ENCODE peak calls at places on chromosomes 5 and 9, in nine cellular contexts. H is amygdala; Z is NCI-H1092 treated with DMSO at 0.1 percent for 48 hours; M is lower lobe of right lung; D is M059J; F is NCI-H187 treated with DMSO at 0.1 percent for 48 hours; U is ACHN; A is effector memory CD8-positive, alpha-beta T cell; J is GM13977. O is an unnamed sample.

GRCh38 chr5:112885001-112885400 is 23.9 kb downstream of the SRP19 start:
- DNase-seq in H (peak), Z (no peak), M (no peak), D (no peak), F (no peak), U (no peak), A (no peak), J (no peak), O (peak)

GRCh38 chr9:122446819-122447484 is 30.8 kb downstream of the OR1J1 start:
- DNase-seq in H (no peak), Z (no peak), M (no peak), D (no peak), F (no peak), U (no peak), A (no peak), J (no peak), O (no peak)

GRCh38 chr5:73196201-73196600 is 23.2 kb downstream of the TMEM174 start:
- DNase-seq in H (no peak), Z (no peak), M (no peak), D (no peak), F (no peak), U (no peak), A (no peak), J (no peak), O (no peak)

GRCh38 chr9:114621975-114622609 is 11.0 kb downstream of the TMEM268 start:
- DNase-seq in H (no peak), Z (no peak), M (no peak), D (peak), F (no peak), U (peak), A (no peak), J (no peak), O (peak)

GRCh38 chr5:135223404-135223803 is 175.6 kb downstream of the MACROH2A1 start:
- DNase-seq in H (no peak), Z (no peak), M (no peak), D (no peak), F (no peak), U (no peak), A (no peak), J (no peak), O (no peak)

GRCh38 chr5:96919754-96920197 is 16.1 kb upstream of the LNPEP start:
- DNase-seq in H (no peak), Z (no peak), M (no peak), D (no peak), F (no peak), U (no peak), A (no peak), J (peak), O (no peak)

GRCh38 chr5:115415143-115415491 is 118.7 kb upstream of the CCDC112 start:
- DNase-seq in H (no peak), Z (no peak), M (peak), D (peak), F (no peak), U (no peak), A (no peak), J (no peak), O (peak)

GRCh38 chr5:119031905-119032304 is 39.0 kb upstream of the DMXL1 start:
- DNase-seq in H (no peak), Z (no peak), M (no peak), D (peak), F (no peak), U (peak), A (no peak), J (peak), O (no peak)

GRCh38 chr9:97514531-97514930 is 13.1 kb downstream of the TMOD1 start:
- DNase-seq in H (no peak), Z (peak), M (no peak), D (no peak), F (no peak), U (no peak), A (no peak), J (no peak), O (no peak)

GRCh38 chr9:5838884-5839571 is 6.1 kb upstream of the ERMP1 start:
- DNase-seq in H (no peak), Z (peak), M (no peak), D (peak), F (no peak), U (peak), A (no peak), J (no peak), O (no peak)

GRCh38 chr9:129968690-129969485 is 74.1 kb downstream of the FNBP1 start:
- DNase-seq in H (no peak), Z (no peak), M (no peak), D (peak), F (no peak), U (no peak), A (no peak), J (no peak), O (peak)

GRCh38 chr9:72926506-72926905 is 26.3 kb downstream of the ALDH1A1 start:
- DNase-seq in H (no peak), Z (no peak), M (no peak), D (no peak), F (no peak), U (no peak), A (no peak), J (no peak), O (no peak)

O was measured in pons.